ENCODE peak calls at places on chromosomes 6 and 20, in nine cellular contexts. U is right lobe of liver, L is breast epithelium, P is stomach, H is IMR-90, N is uterus, R is sigmoid colon, K is A549, J is heart left ventricle. M is an unnamed sample. For H3K9me3, the result is how much of the 10 kb centered on the place peaks cover.

GRCh38 chr6:1701668-1702353 is 92.1 kb downstream of the FOXC1 start:
- DNase-seq in U (no peak), L (no peak), P (no peak), H (peak), N (no peak), R (no peak), K (no peak), J (peak), M (no peak)

GRCh38 chr6:21596379-21597242 is 3.1 kb downstream of the SOX4 start:
- DNase-seq in U (peak), L (peak), P (peak), H (peak), N (peak), R (peak), K (peak), J (peak), M (peak)

GRCh38 chr6:14743465-14744211 is 502.2 kb upstream of the JARID2 start:
- DNase-seq in U (peak), L (no peak), P (peak), H (peak), N (no peak), R (peak), K (peak), J (peak), M (peak)

GRCh38 chr6:131136021-131136847 is 967 bp downstream of the AKAP7 start:
- DNase-seq in U (no peak), L (no peak), P (no peak), H (peak), N (peak), R (no peak), K (peak), J (no peak), M (peak)

GRCh38 chr6:12403201-12403826 is 113.2 kb downstream of the EDN1 start:
- DNase-seq in U (no peak), L (no peak), P (no peak), H (peak), N (no peak), R (no peak), K (peak), J (no peak), M (peak)

GRCh38 chr6:126804255-126805064 is 314.0 kb upstream of the RSPO3 start:
- DNase-seq in U (no peak), L (no peak), P (no peak), H (peak), N (peak), R (no peak), K (peak), J (no peak), M (peak)

GRCh38 chr20:17295151-17295726 is 68.4 kb downstream of the PCSK2 start:
- DNase-seq in U (no peak), L (no peak), P (no peak), H (no peak), N (no peak), R (no peak), K (no peak), J (no peak), M (no peak)

GRCh38 chr6:139846538-139847321 is 472.3 kb upstream of the CITED2 start:
- DNase-seq in U (no peak), L (no peak), P (no peak), H (no peak), N (no peak), R (no peak), K (no peak), J (no peak), M (no peak)

GRCh38 chr6:16778521-16778920 is 17.3 kb upstream of the ATXN1 start:
- DNase-seq in U (no peak), L (no peak), P (no peak), H (no peak), N (no peak), R (no peak), K (no peak), J (no peak), M (no peak)

GRCh38 chr6:21538186-21538798 is 55.3 kb upstream of the SOX4 start:
- DNase-seq in U (no peak), L (no peak), P (no peak), H (peak), N (no peak), R (no peak), K (no peak), J (no peak), M (no peak)

GRCh38 chr6:106749611-106750010 is 120.2 kb downstream of the QRSL1 start:
- DNase-seq in U (no peak), L (no peak), P (no peak), H (peak), N (no peak), R (no peak), K (no peak), J (no peak), M (no peak)

GRCh38 chr6:143223895-143224294 is 163.2 kb downstream of the AIG1 start:
- DNase-seq in U (peak), L (no peak), P (no peak), H (no peak), N (peak), R (no peak), K (no peak), J (peak), M (peak)

GRCh38 chr6:3813150-3813780 is 35.9 kb upstream of the FAM50B start:
- DNase-seq in U (peak), L (no peak), P (peak), H (peak), N (peak), R (peak), K (peak), J (peak), M (peak)

DNA sequence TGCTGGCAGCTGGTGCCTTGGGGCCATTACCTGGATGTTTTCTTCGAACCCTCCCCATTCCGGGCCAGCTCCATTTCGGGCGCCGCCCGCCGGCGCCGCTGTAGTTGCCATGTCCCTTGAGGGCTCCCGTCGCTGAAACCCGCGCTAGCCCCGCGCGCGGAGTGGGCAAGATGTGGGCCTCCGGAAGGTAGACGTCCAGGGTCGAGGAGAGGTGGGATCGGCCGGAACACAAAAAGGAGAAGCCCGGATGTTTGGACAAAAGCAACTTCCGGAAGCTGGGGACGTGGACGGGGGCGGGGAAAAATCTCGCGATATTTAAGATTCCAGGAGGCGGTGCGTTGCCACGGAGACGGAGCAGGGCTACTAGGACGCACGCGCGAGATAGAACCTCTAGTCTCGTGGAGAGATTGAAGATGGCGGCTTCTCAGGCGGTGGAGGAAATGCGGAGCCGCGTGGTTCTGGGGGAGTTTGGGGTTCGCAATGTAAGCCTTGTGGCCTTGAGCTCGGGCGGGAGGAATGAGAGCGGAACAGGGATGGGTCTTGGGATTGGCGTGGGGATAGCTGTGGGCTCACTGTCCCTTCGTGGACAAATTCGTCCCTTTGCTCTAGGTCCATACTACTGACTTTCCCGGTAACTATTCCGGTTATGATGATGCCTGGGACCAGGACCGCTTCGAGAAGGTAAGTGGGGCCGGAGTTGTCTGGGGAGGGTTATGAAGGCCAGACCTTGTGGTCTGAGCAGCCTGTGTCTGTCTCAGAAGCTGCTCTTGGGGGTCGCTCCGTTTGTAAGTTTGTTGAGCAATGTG is at the start of the genes POLR1C and YIPF3:
- DNase-seq in U (peak), L (peak), P (peak), H (peak), N (peak), R (peak), K (peak), J (peak), M (peak)
- TF ChIP-seq POLR2A in U (peak), L (peak), P (peak), H (peak), N (peak), R (peak), K (peak), J (peak), M (peak)

DNA sequence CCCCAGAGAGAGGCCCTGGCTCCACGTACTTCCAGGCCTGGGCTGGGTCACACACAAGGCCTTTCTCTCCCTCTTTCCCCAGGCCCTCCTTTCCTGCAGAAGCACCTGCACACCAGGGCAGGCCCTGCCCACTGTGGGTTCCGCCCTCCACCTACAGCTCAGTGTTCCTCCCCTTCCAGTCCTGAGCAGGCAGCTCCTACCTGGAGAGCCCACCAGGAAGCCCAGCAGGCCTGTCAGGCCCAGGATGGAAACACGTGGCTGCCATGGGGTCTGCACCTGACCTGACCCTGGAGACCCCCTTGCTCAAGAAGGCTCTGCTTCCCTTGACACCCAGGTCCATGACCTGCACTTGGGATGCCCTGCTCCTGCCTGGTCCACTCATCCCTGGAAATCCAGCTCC is 19.0 kb downstream of the HLA-F start:
- DNase-seq in U (no peak), L (no peak), P (no peak), H (no peak), N (no peak), R (no peak), K (no peak), J (no peak), M (no peak)
- H3K9me3 ChIP-seq in U (under half), L (under half), P (under half), H (under half), N (under half), R (under half), K (under half), J (under half), M (under half)

GRCh38 chr6:81752969-81753708 is 658 bp upstream of the TENT5A start:
- DNase-seq in U (peak), L (peak), P (peak), H (peak), N (peak), R (peak), K (peak), J (peak), M (peak)
- TF ChIP-seq POLR2A in U (peak), L (peak), P (peak), H (peak), N (peak), R (peak), K (peak), J (peak), M (peak)

DNA sequence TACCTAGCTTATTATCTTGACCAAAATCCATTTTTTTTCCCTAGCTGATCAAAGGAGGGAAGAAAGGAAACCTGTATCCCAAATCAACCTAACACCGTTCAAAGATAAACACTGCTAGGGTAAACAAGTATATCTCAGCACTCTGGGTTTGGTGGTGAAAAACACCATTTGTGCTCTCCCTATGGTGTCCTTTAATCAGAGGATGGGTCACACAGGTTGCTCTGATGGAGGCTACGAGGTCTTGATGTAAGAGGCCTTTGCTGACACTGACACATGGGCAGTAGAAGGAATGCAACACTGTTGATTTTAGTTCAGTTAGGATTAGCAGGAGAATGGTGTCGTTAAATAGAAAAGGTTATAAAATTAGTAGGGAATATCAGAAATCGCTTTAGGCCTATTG is 179.3 kb downstream of the HDGFL1 start:
- DNase-seq in U (no peak), L (no peak), P (no peak), H (no peak), N (no peak), R (no peak), K (no peak), J (no peak), M (no peak)
- H3K9me3 ChIP-seq in U (under half), L (under half), P (under half), H (under half), N (under half), R (under half), K (under half), J (under half), M (under half)

DNA sequence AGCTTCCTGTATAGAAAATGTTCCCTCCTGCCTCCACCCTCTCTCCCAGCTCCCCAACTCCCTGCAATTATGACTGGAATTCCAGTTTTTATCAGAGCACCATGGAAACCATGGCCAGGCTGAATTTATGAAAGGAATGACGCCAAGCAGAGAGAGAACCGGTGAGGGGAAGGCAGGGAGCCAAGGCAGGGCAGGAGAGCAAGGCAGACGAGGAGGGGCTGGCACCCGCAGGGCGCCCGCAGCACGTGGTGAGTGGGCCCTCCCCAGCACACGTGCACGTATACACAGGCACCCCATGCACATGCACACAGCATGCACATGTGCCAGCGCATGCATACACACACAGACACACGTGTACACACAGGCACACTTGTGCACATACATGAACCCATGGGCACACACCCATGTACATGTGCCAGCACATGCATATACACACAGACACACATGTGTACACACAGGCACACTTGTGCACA is 27.4 kb upstream of the MRGBP start:
- DNase-seq in U (peak), L (no peak), P (peak), H (peak), N (no peak), R (no peak), K (no peak), J (peak), M (peak)
- TF ChIP-seq POLR2A in U (no peak), L (no peak), P (no peak), H (no peak), N (no peak), R (no peak), K (no peak), J (no peak), M (no peak)

GRCh38 chr20:31237763-31238162 is 19.7 kb upstream of the DEFB115 start:
- DNase-seq in U (no peak), L (no peak), P (no peak), H (no peak), N (no peak), R (no peak), K (no peak), J (no peak), M (no peak)
- H3K9me3 ChIP-seq in U (under half), L (half or more), P (under half), H (under half), N (under half), R (under half), K (under half), J (under half), M (under half)

DNA sequence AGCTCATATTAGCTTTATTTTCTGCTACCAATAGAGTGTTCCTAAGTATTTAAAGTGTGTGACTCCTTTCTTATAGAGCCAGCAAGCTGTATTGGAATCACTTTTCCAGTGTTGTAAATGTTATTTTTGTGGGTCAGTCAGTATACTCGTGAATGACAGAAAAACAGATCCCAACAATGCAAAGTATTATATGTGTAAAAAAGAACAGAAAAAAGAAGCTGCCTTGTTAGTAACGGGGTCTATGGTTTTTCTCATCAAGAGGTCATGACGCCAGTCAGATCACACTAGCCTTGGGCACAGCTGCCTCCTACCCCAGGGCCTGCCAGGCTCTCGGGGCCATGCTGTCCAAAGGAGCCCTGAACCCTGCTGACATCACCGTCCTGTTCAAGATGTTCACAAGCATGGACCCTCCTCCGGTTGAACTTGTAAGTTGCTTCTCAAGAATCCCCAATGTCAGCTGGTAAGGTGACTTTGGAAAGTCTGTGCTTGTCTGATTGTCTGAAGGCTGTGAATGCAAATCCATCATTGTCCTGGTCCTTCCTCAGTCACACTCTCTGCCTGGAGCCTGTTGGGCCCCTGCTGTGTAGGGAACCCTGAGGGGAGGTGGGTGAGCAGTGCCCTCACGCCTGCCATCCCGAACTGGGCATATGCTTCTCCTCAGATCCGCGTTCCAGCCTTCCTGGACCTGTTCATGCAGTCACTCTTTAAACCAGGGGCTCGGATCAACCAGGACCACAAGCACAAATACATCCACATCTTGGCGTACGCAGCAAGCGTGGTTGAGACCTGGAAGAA is 9.8 kb downstream of the NELFCD start:
- DNase-seq in U (no peak), L (no peak), P (no peak), H (no peak), N (peak), R (peak), K (no peak), J (peak), M (no peak)
- TF ChIP-seq POLR2A in U (no peak), L (no peak), P (no peak), H (no peak), N (no peak), R (no peak), K (no peak), J (no peak), M (no peak)

DNA sequence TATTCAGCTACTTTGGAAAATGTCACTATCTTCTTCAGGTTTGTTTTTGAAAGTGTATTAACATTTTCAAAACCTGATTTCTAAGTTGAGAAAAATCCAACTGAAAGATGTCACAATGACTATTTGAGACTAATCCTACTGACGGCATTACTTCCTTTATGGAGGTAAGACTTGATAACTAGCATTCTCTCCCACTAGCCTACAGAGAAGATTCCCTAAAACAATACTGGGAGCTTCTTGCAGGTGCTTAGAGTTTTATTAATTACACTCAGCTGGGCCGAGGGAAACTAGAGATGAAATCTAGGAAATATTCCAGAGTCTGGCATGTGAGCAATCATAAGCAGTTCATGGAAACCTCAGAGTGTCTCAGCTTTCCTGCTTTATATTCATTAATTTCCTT is 114.0 kb downstream of the LCA5 start:
- DNase-seq in U (no peak), L (no peak), P (no peak), H (no peak), N (no peak), R (no peak), K (no peak), J (no peak), M (no peak)
- H3K9me3 ChIP-seq in U (under half), L (under half), P (under half), H (under half), N (under half), R (under half), K (under half), J (under half), M (under half)

M was measured in adrenal gland.